ENCODE peak calls at places on chromosomes 5 and 9, in five cellular contexts. X is thyroid gland, F is body of pancreas, J is neural progenitor cell, D is GM23338. S is an unnamed sample.
A peak's percentile ranks its signal among the peaks of the same experiment; 100 is the strongest.

GRCh38 chr9:18208166-18209059 is 265.5 kb upstream of the ADAMTSL1 start:
- DNase-seq in X (peak; percentile 41), F (peak; percentile 62), J (peak; percentile 76), D (peak; percentile 88), S (peak; percentile 72)

GRCh38 chr9:36560813-36561212 is 11.9 kb upstream of the MELK start:
- DNase-seq in X (no peak), F (no peak), J (no peak), D (peak; percentile 64), S (peak; percentile 24)

GRCh38 chr5:42876375-42876844 is 64.7 kb upstream of the SELENOP start:
- DNase-seq in X (no peak), F (no peak), J (no peak), D (no peak), S (no peak)

GRCh38 chr5:96288845-96289185 is 144.2 kb downstream of the PCSK1 start:
- DNase-seq in X (no peak), F (no peak), J (no peak), D (no peak), S (peak; percentile 85)

GRCh38 chr5:159405611-159406031 is 75.3 kb upstream of the IL12B start:
- DNase-seq in X (no peak), F (no peak), J (no peak), D (no peak), S (no peak)

GRCh38 chr5:31664566-31664965 is 25.6 kb downstream of the PDZD2 start:
- DNase-seq in X (no peak), F (no peak), J (peak; percentile 50), D (peak; percentile 86), S (peak; percentile 5)

GRCh38 chr5:67581203-67581602 is 384.6 kb upstream of the CD180 start:
- DNase-seq in X (no peak), F (no peak), J (no peak), D (no peak), S (peak; percentile 86)

GRCh38 chr5:67490543-67491321 is 294.1 kb upstream of the CD180 start:
- DNase-seq in X (peak; percentile 14), F (no peak), J (no peak), D (no peak), S (no peak)

GRCh38 chr5:106380736-106381135 is 1290.0 kb downstream of the EFNA5 start:
- DNase-seq in X (no peak), F (no peak), J (no peak), D (no peak), S (peak; percentile 45)

GRCh38 chr9:15191358-15191757 is 115.7 kb downstream of the TTC39B start:
- DNase-seq in X (no peak), F (no peak), J (no peak), D (no peak), S (no peak)

GRCh38 chr9:100756217-100756616 is 178.3 kb downstream of the CAVIN4 start:
- DNase-seq in X (no peak), F (no peak), J (no peak), D (no peak), S (peak; percentile 20)

GRCh38 chr5:31626156-31626555 is 12.8 kb upstream of the PDZD2 start:
- DNase-seq in X (peak; percentile 71), F (peak; percentile 54), J (no peak), D (no peak), S (no peak)

GRCh38 chr9:2623046-2623865 is 1.7 kb downstream of the VLDLR start:
- DNase-seq in X (peak; percentile 91), F (peak; percentile 76), J (peak; percentile 71), D (peak; percentile 71), S (peak; percentile 91)

GRCh38 chr5:116881921-116882531 is 307.4 kb upstream of the SEMA6A start:
- DNase-seq in X (peak; percentile 53), F (no peak), J (no peak), D (no peak), S (no peak)

GRCh38 chr5:1065891-1066650 is 45.8 kb downstream of the SLC12A7 start:
- DNase-seq in X (no peak), F (no peak), J (no peak), D (no peak), S (no peak)

GRCh38 chr9:84953797-84954695 is 284.5 kb downstream of the NTRK2 start:
- DNase-seq in X (peak; percentile 89), F (peak; percentile 79), J (peak; percentile 86), D (peak; percentile 88), S (peak; percentile 79)

GRCh38 chr5:64505769-64506566 is at the start of gene RGS7BP:
- DNase-seq in X (peak; percentile 53), F (peak; percentile 18), J (peak; percentile 80), D (peak; percentile 81), S (peak; percentile 48)

GRCh38 chr5:54834121-54834842 is 151.1 kb downstream of the ESM1 start:
- DNase-seq in X (no peak), F (peak; percentile 26), J (no peak), D (no peak), S (no peak)

GRCh38 chr5:81898403-81898802 is 73.4 kb upstream of the ATG10 start:
- DNase-seq in X (no peak), F (no peak), J (no peak), D (no peak), S (no peak)

GRCh38 chr5:423626-424258 is 19.2 kb upstream of the EXOC3 start:
- DNase-seq in X (no peak), F (no peak), J (no peak), D (no peak), S (no peak)

GRCh38 chr5:57598756-57599155 is 116.1 kb upstream of the ACTBL2 start:
- DNase-seq in X (no peak), F (no peak), J (no peak), D (no peak), S (peak; percentile 86)

GRCh38 chr5:150641006-150641570 is 628 bp downstream of the SYNPO start:
- DNase-seq in X (no peak), F (no peak), J (peak; percentile 0), D (no peak), S (peak; percentile 54)

GRCh38 chr9:89360465-89360864 is 42.2 kb downstream of the SECISBP2 start:
- DNase-seq in X (no peak), F (no peak), J (peak; percentile 24), D (no peak), S (no peak)

GRCh38 chr5:109126481-109126880 is 283.3 kb downstream of the PJA2 start:
- DNase-seq in X (no peak), F (no peak), J (no peak), D (no peak), S (no peak)

GRCh38 chr5:112848116-112848811 is 12.8 kb upstream of the SRP19 start:
- DNase-seq in X (no peak), F (no peak), J (peak; percentile 78), D (peak; percentile 95), S (peak; percentile 77)

GRCh38 chr9:113343732-113344231 is 3.7 kb upstream of the WDR31 start:
- DNase-seq in X (peak; percentile 98), F (peak; percentile 74), J (no peak), D (no peak), S (peak; percentile 8)

GRCh38 chr5:167652690-167653089 is 638.8 kb upstream of the WWC1 start:
- DNase-seq in X (no peak), F (no peak), J (no peak), D (no peak), S (peak; percentile 45)

GRCh38 chr5:15763754-15764153 is 263.8 kb downstream of the FBXL7 start:
- DNase-seq in X (no peak), F (no peak), J (no peak), D (no peak), S (peak; percentile 54)

GRCh38 chr5:25489834-25490538 is 845.2 kb upstream of the CDH10 start:
- DNase-seq in X (no peak), F (no peak), J (no peak), D (no peak), S (peak; percentile 67)

DNA sequence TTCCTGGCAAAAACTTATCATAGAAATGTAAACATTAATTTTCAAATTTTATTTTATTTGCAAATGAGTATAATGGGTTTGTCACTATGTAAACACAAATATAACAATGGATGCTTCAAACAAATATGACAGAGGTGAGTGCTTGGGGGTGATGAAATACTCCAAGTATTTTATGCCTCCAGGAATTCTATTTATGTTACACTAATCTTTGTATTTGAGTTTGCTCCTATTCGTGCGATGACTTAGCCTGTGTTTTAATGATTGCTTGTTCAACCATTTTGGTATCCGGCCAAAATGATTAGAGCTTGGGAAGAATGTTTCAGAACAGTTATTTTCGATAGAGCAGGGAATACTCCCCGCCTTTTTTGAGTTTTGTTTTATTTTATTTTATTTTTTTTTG is 5.0 kb downstream of the DMRT2 start:
- DNase-seq in X (no peak), F (no peak), J (no peak), D (no peak), S (peak; percentile 85)
- TF ChIP-seq CTCF in X (no peak), F (no peak), J (no peak), D (no peak), S (no peak)

DNA sequence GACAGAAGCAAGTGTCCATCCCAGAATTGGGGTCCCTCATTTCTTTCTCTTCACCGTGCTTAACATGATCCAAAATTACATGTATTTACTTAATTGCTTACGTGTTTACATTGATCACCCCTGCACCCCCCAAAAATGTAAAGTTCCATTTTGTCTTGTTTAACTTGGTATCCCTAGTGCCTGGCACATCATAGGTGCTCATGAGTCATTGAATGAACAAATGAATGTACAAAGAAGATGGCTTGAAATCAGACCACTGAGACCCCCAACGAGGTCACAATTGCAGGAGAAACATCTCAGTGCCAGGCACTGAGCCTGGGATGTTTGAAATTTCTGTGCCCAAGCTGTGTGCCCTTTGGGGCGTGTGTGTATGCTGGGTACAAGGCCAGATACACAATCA is 45.2 kb upstream of the NDFIP1 start:
- DNase-seq in X (no peak), F (no peak), J (no peak), D (no peak), S (no peak)
- H3K4me3 ChIP-seq in X (no peak overlapping the region), F (no peak overlapping the region), J (peak overlapping the region; percentile 16), D (peak overlapping the region; percentile 41), S (no peak overlapping the region)

GRCh38 chr9:136143215-136144001 is 24.7 kb upstream of the TMEM250 start:
- DNase-seq in X (peak; percentile 15), F (no peak), J (peak; percentile 80), D (peak; percentile 86), S (peak; percentile 45)
- TF ChIP-seq CTCF in X (no peak), F (no peak), J (peak; percentile 69), D (peak; percentile 63), S (peak; percentile 38)

GRCh38 chr9:16628421-16628820 is 242.0 kb downstream of the BNC2 start:
- DNase-seq in X (no peak), F (no peak), J (no peak), D (no peak), S (no peak)

GRCh38 chr9:16625831-16626230 is 244.6 kb downstream of the BNC2 start:
- DNase-seq in X (no peak), F (no peak), J (no peak), D (peak; percentile 26), S (no peak)

GRCh38 chr9:16627967-16628366 is 242.5 kb downstream of the BNC2 start:
- DNase-seq in X (no peak), F (no peak), J (no peak), D (no peak), S (no peak)

GRCh38 chr9:16625106-16625505 is 245.4 kb downstream of the BNC2 start:
- DNase-seq in X (no peak), F (no peak), J (no peak), D (no peak), S (no peak)

DNA sequence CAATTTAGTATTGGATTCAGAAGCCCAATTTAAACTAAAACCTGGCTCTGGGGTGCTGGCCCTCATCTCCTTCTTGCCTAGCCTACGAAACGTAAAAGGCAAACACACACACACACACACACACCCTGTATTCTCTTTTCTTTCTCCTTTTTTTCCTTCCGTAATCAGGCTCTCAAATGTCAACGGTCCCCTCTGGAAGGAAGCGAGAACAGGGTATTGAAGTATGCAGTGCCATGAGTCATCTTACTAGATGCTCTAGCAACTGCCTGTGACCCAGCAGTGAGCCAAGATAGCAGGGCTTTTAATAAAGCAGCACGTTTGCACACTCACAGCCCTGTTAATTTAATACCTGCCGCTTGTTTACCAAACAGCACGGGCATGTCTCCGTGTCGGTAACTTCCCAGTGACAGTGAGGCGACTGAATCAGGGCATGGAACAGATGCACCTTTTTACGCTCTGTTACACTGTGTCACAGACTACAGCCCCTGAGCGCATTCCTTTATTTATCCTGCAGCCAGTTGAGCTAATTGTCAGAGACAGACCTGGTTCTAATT is 243.8 kb downstream of the BNC2 start:
- DNase-seq in X (peak; percentile 73), F (no peak), J (peak; percentile 63), D (peak; percentile 70), S (peak; percentile 45)
- H3K4me3 ChIP-seq in X (no peak overlapping the region), F (no peak overlapping the region), J (peak overlapping the region; percentile 24), D (no peak overlapping the region), S (no peak overlapping the region)

S was measured in epithelial cell of esophagus.